ENCODE peak calls at places on chromosomes 13 and 19, in nine cellular contexts. Q is MM.1S, K is AG04449, I is retinal pigment epithelial cell, Y is colonic mucosa, W is PC-3, Z is left lung, F is neuronal stem cell, O is lung. B is an unnamed sample.

GRCh38 chr19:7947939-7948338 is 4.5 kb upstream of the TIMM44 start:
- DNase-seq in Q (no peak), K (no peak), I (no peak), Y (no peak), W (peak; percentile 72), Z (no peak), F (no peak), O (no peak), B (no peak)

GRCh38 chr19:38676023-38676877 is 28.8 kb downstream of the ACTN4 start:
- DNase-seq in Q (no peak), K (no peak), I (no peak), Y (no peak), W (no peak), Z (no peak), F (no peak), O (no peak), B (no peak)

GRCh38 chr19:44575116-44575700 is 38.2 kb upstream of the IGSF23 start:
- DNase-seq in Q (no peak), K (no peak), I (no peak), Y (no peak), W (peak; percentile 85), Z (no peak), F (no peak), O (no peak), B (no peak)

GRCh38 chr19:39132344-39132969 is 6.9 kb downstream of the PAK4 start:
- DNase-seq in Q (no peak), K (no peak), I (no peak), Y (no peak), W (no peak), Z (no peak), F (no peak), O (no peak), B (no peak)

GRCh38 chr19:20039203-20039723 is at the start of gene ZNF682:
- DNase-seq in Q (peak; percentile 21), K (peak; percentile 59), I (peak; percentile 79), Y (peak; percentile 96), W (peak; percentile 74), Z (peak; percentile 92), F (peak; percentile 95), O (peak; percentile 96), B (peak; percentile 73)

GRCh38 chr19:15243236-15243957 is 11.1 kb upstream of the EPHX3 start:
- DNase-seq in Q (no peak), K (no peak), I (no peak), Y (no peak), W (no peak), Z (no peak), F (no peak), O (no peak), B (no peak)

GRCh38 chr19:37718357-37718756 is 1.2 kb downstream of the ZNF607 start:
- DNase-seq in Q (no peak), K (no peak), I (no peak), Y (peak; percentile 27), W (no peak), Z (no peak), F (no peak), O (no peak), B (no peak)

GRCh38 chr13:43572601-43573360 is 214.0 kb downstream of the ENOX1 start:
- DNase-seq in Q (no peak), K (peak; percentile 61), I (no peak), Y (no peak), W (peak; percentile 62), Z (no peak), F (no peak), O (no peak), B (peak; percentile 67)

GRCh38 chr13:40477623-40478608 is 188.5 kb downstream of the FOXO1 start:
- DNase-seq in Q (no peak), K (no peak), I (no peak), Y (no peak), W (no peak), Z (no peak), F (no peak), O (no peak), B (no peak)

GRCh38 chr13:40476175-40476958 is 190.1 kb downstream of the FOXO1 start:
- DNase-seq in Q (no peak), K (peak; percentile 29), I (peak; percentile 9), Y (no peak), W (peak; percentile 18), Z (no peak), F (no peak), O (no peak), B (no peak)

GRCh38 chr13:40472427-40473220 is 193.8 kb downstream of the FOXO1 start:
- DNase-seq in Q (no peak), K (no peak), I (no peak), Y (no peak), W (no peak), Z (no peak), F (no peak), O (no peak), B (no peak)

GRCh38 chr13:40478775-40479174 is 187.7 kb downstream of the FOXO1 start:
- DNase-seq in Q (no peak), K (no peak), I (no peak), Y (no peak), W (no peak), Z (no peak), F (no peak), O (no peak), B (no peak)

GRCh38 chr13:40475617-40476016 is 190.8 kb downstream of the FOXO1 start:
- DNase-seq in Q (no peak), K (no peak), I (no peak), Y (no peak), W (no peak), Z (no peak), F (no peak), O (no peak), B (no peak)
- H3K4me3 ChIP-seq in Q (no peak overlapping the region), K (no peak overlapping the region), I (no peak overlapping the region), Y (no peak overlapping the region), W (no peak overlapping the region), Z (no peak overlapping the region), F (no peak overlapping the region), O (no peak overlapping the region), B (no peak overlapping the region)

GRCh38 chr19:41936961-41937360 is 8.7 kb upstream of the ERFL start:
- DNase-seq in Q (no peak), K (no peak), I (no peak), Y (no peak), W (no peak), Z (no peak), F (no peak), O (no peak), B (no peak)

GRCh38 chr19:41937976-41938375 is 9.7 kb upstream of the ERFL start:
- DNase-seq in Q (no peak), K (no peak), I (no peak), Y (no peak), W (no peak), Z (no peak), F (no peak), O (no peak), B (no peak)

GRCh38 chr19:41941410-41942202 is 13.4 kb upstream of the ERFL start:
- DNase-seq in Q (no peak), K (no peak), I (no peak), Y (no peak), W (no peak), Z (no peak), F (no peak), O (no peak), B (no peak)

GRCh38 chr19:41937525-41937924 is 9.3 kb upstream of the ERFL start:
- DNase-seq in Q (no peak), K (no peak), I (no peak), Y (no peak), W (no peak), Z (no peak), F (no peak), O (no peak), B (no peak)

GRCh38 chr19:41939861-41940442 is 11.7 kb upstream of the ERFL start:
- DNase-seq in Q (no peak), K (no peak), I (no peak), Y (no peak), W (no peak), Z (no peak), F (no peak), O (no peak), B (no peak)
- H3K4me3 ChIP-seq in Q (peak overlapping the region; percentile 57), K (peak overlapping the region; percentile 58), I (peak overlapping the region; percentile 49), Y (peak overlapping the region; percentile 40), W (peak overlapping the region; percentile 50), Z (peak overlapping the region; percentile 40), F (peak overlapping the region; percentile 55), O (peak overlapping the region; percentile 26), B (peak overlapping the region; percentile 58)

GRCh38 chr13:35703061-35703460 is 226.6 kb upstream of the MAB21L1 start:
- DNase-seq in Q (no peak), K (no peak), I (no peak), Y (no peak), W (no peak), Z (no peak), F (no peak), O (no peak), B (no peak)

GRCh38 chr13:35699805-35700204 is 223.3 kb upstream of the MAB21L1 start:
- DNase-seq in Q (no peak), K (no peak), I (no peak), Y (no peak), W (peak; percentile 26), Z (no peak), F (no peak), O (no peak), B (no peak)

GRCh38 chr13:35699181-35699580 is 222.7 kb upstream of the MAB21L1 start:
- DNase-seq in Q (no peak), K (no peak), I (no peak), Y (no peak), W (peak; percentile 50), Z (no peak), F (no peak), O (no peak), B (no peak)

GRCh38 chr13:35702316-35702715 is 225.8 kb upstream of the MAB21L1 start:
- DNase-seq in Q (no peak), K (no peak), I (no peak), Y (no peak), W (no peak), Z (no peak), F (no peak), O (no peak), B (no peak)

DNA sequence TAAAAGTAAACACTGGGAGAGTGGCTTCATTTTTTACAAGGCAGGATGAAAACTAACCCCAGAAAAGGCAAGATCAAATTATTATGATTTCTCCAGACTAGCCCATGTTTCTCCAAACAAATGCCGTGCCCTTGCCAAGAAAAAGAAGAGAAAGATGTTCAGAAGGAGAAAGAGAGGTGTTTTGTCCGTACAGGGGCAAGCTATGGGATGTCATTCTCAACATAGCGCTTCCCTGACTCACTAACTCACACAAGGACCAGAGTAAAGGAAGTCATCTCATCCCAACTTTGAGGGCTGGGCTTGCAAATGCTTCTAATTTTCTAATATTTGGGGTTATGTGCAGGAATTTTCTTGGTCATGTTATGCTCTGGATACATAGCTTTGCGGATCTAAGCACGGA is 224.2 kb upstream of the MAB21L1 start:
- DNase-seq in Q (no peak), K (peak; percentile 83), I (no peak), Y (no peak), W (no peak), Z (no peak), F (no peak), O (no peak), B (no peak)
- H3K4me3 ChIP-seq in Q (no peak overlapping the region), K (peak overlapping the region; percentile 37), I (no peak overlapping the region), Y (no peak overlapping the region), W (no peak overlapping the region), Z (no peak overlapping the region), F (no peak overlapping the region), O (no peak overlapping the region), B (no peak overlapping the region)

GRCh38 chr13:42001580-42001979 is 40.7 kb upstream of the VWA8 start:
- DNase-seq in Q (no peak), K (peak; percentile 70), I (peak; percentile 25), Y (no peak), W (peak; percentile 44), Z (peak; percentile 65), F (no peak), O (peak; percentile 57), B (peak; percentile 81)

GRCh38 chr13:42002066-42002465 is 41.2 kb upstream of the VWA8 start:
- DNase-seq in Q (no peak), K (no peak), I (no peak), Y (no peak), W (no peak), Z (no peak), F (no peak), O (no peak), B (no peak)

GRCh38 chr13:41995946-41996345 is 35.0 kb upstream of the VWA8 start:
- DNase-seq in Q (no peak), K (peak; percentile 4), I (no peak), Y (no peak), W (peak; percentile 6), Z (no peak), F (no peak), O (no peak), B (peak; percentile 53)

DNA sequence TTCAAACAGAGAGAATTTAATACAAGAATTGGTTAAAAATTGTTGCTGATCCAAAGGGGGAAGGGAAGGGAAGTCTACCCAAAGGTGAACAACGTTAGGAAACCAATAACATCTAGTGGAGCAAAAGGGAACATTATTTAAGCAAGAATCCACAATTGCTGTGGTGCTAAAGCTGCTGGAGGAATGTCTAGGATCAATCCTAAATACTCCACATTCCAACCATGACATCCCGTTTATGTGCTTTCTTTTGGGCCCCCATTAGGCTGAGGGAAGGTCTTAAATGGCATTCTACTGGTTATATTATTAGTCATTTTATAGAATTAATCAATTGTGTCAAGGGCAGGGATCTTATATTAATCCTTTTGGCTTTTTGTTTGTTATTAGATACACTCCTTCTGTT is 39.9 kb upstream of the VWA8 start:
- DNase-seq in Q (no peak), K (no peak), I (peak; percentile 9), Y (no peak), W (no peak), Z (no peak), F (no peak), O (no peak), B (no peak)
- H3K4me3 ChIP-seq in Q (no peak overlapping the region), K (no peak overlapping the region), I (no peak overlapping the region), Y (no peak overlapping the region), W (no peak overlapping the region), Z (no peak overlapping the region), F (no peak overlapping the region), O (no peak overlapping the region), B (no peak overlapping the region)

B was measured in skeletal muscle cell.